ENCODE peak calls at places on chromosomes 11 and 22, in ten cellular contexts. U, D, A, G, Z, Y, H, O, L and X are unnamed samples.

GRCh38 chr22:43263645-43264514 is 76.9 kb upstream of the TTLL12 start:
- DNase-seq in A (peak), U (no peak), G (peak), O (no peak), Z (peak), Y (peak), H (peak), D (peak), L (peak), X (peak)

GRCh38 chr11:2913029-2913431 is 16.2 kb downstream of the PHLDA2 start:
- DNase-seq in H (no peak), U (no peak), Y (peak), G (no peak), Z (no peak), O (no peak), D (no peak), A (peak), L (no peak), X (peak)

GRCh38 chr11:111982019-111982464 is 43.2 kb upstream of the DLAT start:
- DNase-seq in O (peak), Y (peak), Z (peak), D (peak), U (no peak), G (peak), H (peak), L (peak), A (peak), X (no peak)

GRCh38 chr11:65116370-65117205 is 913 bp downstream of the ZNHIT2 start:
- DNase-seq in U (no peak), Y (peak), H (no peak), G (peak), Z (peak), D (peak), O (no peak), L (no peak), A (peak), X (no peak)

GRCh38 chr11:114880458-114880857 is 202.1 kb downstream of the NXPE2 start:
- DNase-seq in A (no peak), G (no peak), O (no peak), L (no peak), Z (no peak), U (no peak), H (no peak), D (no peak), Y (no peak), X (no peak)

GRCh38 chr11:132263231-132263630 is 892.8 kb downstream of the NTM start:
- DNase-seq in D (no peak), Y (peak), Z (no peak), L (no peak), O (no peak), U (no peak), G (no peak), A (no peak), H (no peak), X (no peak)

GRCh38 chr11:47480762-47481161 is 31.8 kb upstream of the RAPSN start:
- DNase-seq in A (no peak), Z (no peak), O (no peak), D (no peak), H (no peak), Y (no peak), G (no peak), U (no peak), L (no peak), X (no peak)

GRCh38 chr11:75557649-75558494 is 4.2 kb upstream of the SERPINH1 start:
- DNase-seq in Y (peak), Z (peak), L (no peak), D (no peak), U (no peak), O (no peak), G (peak), H (no peak), A (peak), X (peak)

GRCh38 chr22:24466831-24467249 is 28.3 kb upstream of the UPB1 start:
- DNase-seq in Y (no peak), Z (peak), O (no peak), G (peak), A (peak), L (no peak), D (no peak), H (no peak), U (no peak), X (peak)

GRCh38 chr11:74783241-74783871 is 34.7 kb downstream of the RNF169 start:
- DNase-seq in D (no peak), L (no peak), Z (peak), U (no peak), G (peak), Y (no peak), O (no peak), A (peak), H (no peak), X (peak)

GRCh38 chr22:33476716-33477115 is 418.5 kb upstream of the SYN3 start:
- DNase-seq in A (no peak), Y (peak), Z (no peak), U (no peak), O (peak), G (peak), D (no peak), H (no peak), L (no peak), X (peak)

GRCh38 chr11:25860677-25861445 is 471.1 kb upstream of the ANO3 start:
- DNase-seq in A (no peak), Y (peak), D (no peak), G (no peak), H (no peak), L (no peak), U (no peak), Z (no peak), O (no peak), X (no peak)

GRCh38 chr11:102727890-102728289 is 3.1 kb upstream of the MMP8 start:
- DNase-seq in L (no peak), A (peak), Z (peak), O (no peak), Y (no peak), D (no peak), H (no peak), G (no peak), U (no peak), X (peak)

GRCh38 chr22:43550024-43550620 is 138.3 kb downstream of the MPPED1 start:
- DNase-seq in H (no peak), O (no peak), D (peak), G (no peak), L (no peak), U (no peak), Z (no peak), A (no peak), Y (no peak), X (no peak)